ENCODE peak calls at places on chromosome X, in seven cellular contexts. One of them, this sample, is unnamed.
A peak's percentile ranks its signal among the peaks of the same experiment; 100 is the strongest.

GRCh38 chrX:129945131-129945530 is 37.3 kb upstream of the BCORL1 start:
- DNase-seq in caudate nucleus: no peak
- DNase-seq in DMS 273 treated with DMSO at 0.1 percent for 48 hours: no peak
- DNase-seq in activated B cell treated with CpG ODN at 0.5 μM for 24 hours: no peak
- DNase-seq in frontal cortex: no peak
- DNase-seq in pons: no peak
- DNase-seq in astrocyte of the hippocampus: no peak
- DNase-seq in this sample: no peak

GRCh38 chrX:135416546-135416945 is 5.2 kb upstream of the SMIM10L2A start:
- DNase-seq in caudate nucleus: no peak
- DNase-seq in DMS 273 treated with DMSO at 0.1 percent for 48 hours: no peak
- DNase-seq in activated B cell treated with CpG ODN at 0.5 μM for 24 hours: no peak
- DNase-seq in frontal cortex: no peak
- DNase-seq in pons: no peak
- DNase-seq in astrocyte of the hippocampus: no peak
- DNase-seq in this sample: no peak

GRCh38 chrX:37658352-37659030 is 27.1 kb upstream of the XK start:
- DNase-seq in caudate nucleus: no peak
- DNase-seq in DMS 273 treated with DMSO at 0.1 percent for 48 hours: no peak
- DNase-seq in activated B cell treated with CpG ODN at 0.5 μM for 24 hours: no peak
- DNase-seq in frontal cortex: no peak
- DNase-seq in pons: no peak
- DNase-seq in astrocyte of the hippocampus: no peak
- DNase-seq in this sample: no peak

GRCh38 chrX:103215768-103216085 is 819 bp downstream of the BEX4 start:
- DNase-seq in caudate nucleus: peak; percentile 26
- DNase-seq in DMS 273 treated with DMSO at 0.1 percent for 48 hours: no peak
- DNase-seq in activated B cell treated with CpG ODN at 0.5 μM for 24 hours: no peak
- DNase-seq in frontal cortex: no peak
- DNase-seq in pons: no peak
- DNase-seq in astrocyte of the hippocampus: no peak
- DNase-seq in this sample: peak; percentile 73

GRCh38 chrX:145178268-145178667 is 69.0 kb upstream of the SPANXN1 start:
- DNase-seq in caudate nucleus: no peak
- DNase-seq in DMS 273 treated with DMSO at 0.1 percent for 48 hours: no peak
- DNase-seq in activated B cell treated with CpG ODN at 0.5 μM for 24 hours: no peak
- DNase-seq in frontal cortex: no peak
- DNase-seq in pons: no peak
- DNase-seq in astrocyte of the hippocampus: no peak
- DNase-seq in this sample: no peak

GRCh38 chrX:105219454-105220401 is 766 bp downstream of the TEX13A start:
- DNase-seq in caudate nucleus: no peak
- DNase-seq in DMS 273 treated with DMSO at 0.1 percent for 48 hours: no peak
- DNase-seq in activated B cell treated with CpG ODN at 0.5 μM for 24 hours: no peak
- DNase-seq in frontal cortex: no peak
- DNase-seq in pons: no peak
- DNase-seq in astrocyte of the hippocampus: no peak
- DNase-seq in this sample: no peak

GRCh38 chrX:149871940-149872339 is 9.0 kb upstream of the MAGEA8 start:
- DNase-seq in caudate nucleus: no peak
- DNase-seq in DMS 273 treated with DMSO at 0.1 percent for 48 hours: no peak
- DNase-seq in activated B cell treated with CpG ODN at 0.5 μM for 24 hours: no peak
- DNase-seq in frontal cortex: no peak
- DNase-seq in pons: no peak
- DNase-seq in astrocyte of the hippocampus: peak; percentile 4
- DNase-seq in this sample: no peak

GRCh38 chrX:155053656-155054055 is 17.3 kb downstream of the CMC4 start:
- DNase-seq in caudate nucleus: no peak
- DNase-seq in DMS 273 treated with DMSO at 0.1 percent for 48 hours: no peak
- DNase-seq in activated B cell treated with CpG ODN at 0.5 μM for 24 hours: no peak
- DNase-seq in frontal cortex: no peak
- DNase-seq in pons: no peak
- DNase-seq in astrocyte of the hippocampus: no peak
- DNase-seq in this sample: no peak

GRCh38 chrX:51155566-51155965 is 177.1 kb upstream of the NUDT10 start:
- DNase-seq in caudate nucleus: no peak
- DNase-seq in DMS 273 treated with DMSO at 0.1 percent for 48 hours: no peak
- DNase-seq in activated B cell treated with CpG ODN at 0.5 μM for 24 hours: no peak
- DNase-seq in frontal cortex: no peak
- DNase-seq in pons: no peak
- DNase-seq in astrocyte of the hippocampus: no peak
- DNase-seq in this sample: no peak

GRCh38 chrX:12065251-12065650 is 73.0 kb upstream of the FRMPD4 start:
- DNase-seq in caudate nucleus: no peak
- DNase-seq in DMS 273 treated with DMSO at 0.1 percent for 48 hours: no peak
- DNase-seq in activated B cell treated with CpG ODN at 0.5 μM for 24 hours: no peak
- DNase-seq in frontal cortex: no peak
- DNase-seq in pons: peak; percentile 1
- DNase-seq in astrocyte of the hippocampus: peak; percentile 63
- DNase-seq in this sample: no peak

GRCh38 chrX:107480272-107480671 is 30.8 kb downstream of the FRMPD3 start:
- DNase-seq in caudate nucleus: no peak
- DNase-seq in DMS 273 treated with DMSO at 0.1 percent for 48 hours: no peak
- DNase-seq in activated B cell treated with CpG ODN at 0.5 μM for 24 hours: no peak
- DNase-seq in frontal cortex: no peak
- DNase-seq in pons: no peak
- DNase-seq in astrocyte of the hippocampus: no peak
- DNase-seq in this sample: no peak

GRCh38 chrX:31279359-31279758 is 207.5 kb upstream of the FTHL17 start:
- DNase-seq in caudate nucleus: no peak
- DNase-seq in DMS 273 treated with DMSO at 0.1 percent for 48 hours: no peak
- DNase-seq in activated B cell treated with CpG ODN at 0.5 μM for 24 hours: no peak
- DNase-seq in frontal cortex: no peak
- DNase-seq in pons: no peak
- DNase-seq in astrocyte of the hippocampus: no peak
- DNase-seq in this sample: no peak

GRCh38 chrX:141314441-141314840 is 72.1 kb upstream of the SPANXC start:
- DNase-seq in caudate nucleus: no peak
- DNase-seq in DMS 273 treated with DMSO at 0.1 percent for 48 hours: no peak
- DNase-seq in activated B cell treated with CpG ODN at 0.5 μM for 24 hours: no peak
- DNase-seq in frontal cortex: no peak
- DNase-seq in pons: no peak
- DNase-seq in astrocyte of the hippocampus: no peak
- DNase-seq in this sample: no peak

GRCh38 chrX:141183000-141183399 is 6.1 kb upstream of the LDOC1 start:
- DNase-seq in caudate nucleus: no peak
- DNase-seq in DMS 273 treated with DMSO at 0.1 percent for 48 hours: no peak
- DNase-seq in activated B cell treated with CpG ODN at 0.5 μM for 24 hours: no peak
- DNase-seq in frontal cortex: no peak
- DNase-seq in pons: no peak
- DNase-seq in astrocyte of the hippocampus: no peak
- DNase-seq in this sample: no peak

GRCh38 chrX:78105944-78106650 is 2.0 kb downstream of the PGK1 start:
- DNase-seq in caudate nucleus: no peak
- DNase-seq in DMS 273 treated with DMSO at 0.1 percent for 48 hours: no peak
- DNase-seq in activated B cell treated with CpG ODN at 0.5 μM for 24 hours: no peak
- DNase-seq in frontal cortex: no peak
- DNase-seq in pons: no peak
- DNase-seq in astrocyte of the hippocampus: no peak
- DNase-seq in this sample: no peak

GRCh38 chrX:148049441-148049840 is 68.3 kb downstream of the FMR1NB start:
- DNase-seq in caudate nucleus: no peak
- DNase-seq in DMS 273 treated with DMSO at 0.1 percent for 48 hours: peak; percentile 12
- DNase-seq in activated B cell treated with CpG ODN at 0.5 μM for 24 hours: no peak
- DNase-seq in frontal cortex: peak; percentile 12
- DNase-seq in pons: peak; percentile 42
- DNase-seq in astrocyte of the hippocampus: peak; percentile 47
- DNase-seq in this sample: no peak

GRCh38 chrX:23317799-23318724 is 16.6 kb upstream of the PTCHD1 start:
- DNase-seq in caudate nucleus: no peak
- DNase-seq in DMS 273 treated with DMSO at 0.1 percent for 48 hours: no peak
- DNase-seq in activated B cell treated with CpG ODN at 0.5 μM for 24 hours: no peak
- DNase-seq in frontal cortex: no peak
- DNase-seq in pons: no peak
- DNase-seq in astrocyte of the hippocampus: peak; percentile 9
- DNase-seq in this sample: no peak

GRCh38 chrX:81174286-81174685 is 27.4 kb downstream of the HMGN5 start:
- DNase-seq in caudate nucleus: no peak
- DNase-seq in DMS 273 treated with DMSO at 0.1 percent for 48 hours: peak; percentile 2
- DNase-seq in activated B cell treated with CpG ODN at 0.5 μM for 24 hours: no peak
- DNase-seq in frontal cortex: peak; percentile 5
- DNase-seq in pons: peak; percentile 43
- DNase-seq in astrocyte of the hippocampus: peak; percentile 26
- DNase-seq in this sample: no peak

GRCh38 chrX:40158036-40158706 is 60.4 kb upstream of the BCOR start:
- DNase-seq in caudate nucleus: no peak
- DNase-seq in DMS 273 treated with DMSO at 0.1 percent for 48 hours: no peak
- DNase-seq in activated B cell treated with CpG ODN at 0.5 μM for 24 hours: no peak
- DNase-seq in frontal cortex: peak; percentile 78
- DNase-seq in pons: no peak
- DNase-seq in astrocyte of the hippocampus: peak; percentile 71
- DNase-seq in this sample: no peak

GRCh38 chrX:123590842-123591491 is 141.9 kb downstream of the THOC2 start:
- DNase-seq in caudate nucleus: no peak
- DNase-seq in DMS 273 treated with DMSO at 0.1 percent for 48 hours: no peak
- DNase-seq in activated B cell treated with CpG ODN at 0.5 μM for 24 hours: no peak
- DNase-seq in frontal cortex: no peak
- DNase-seq in pons: no peak
- DNase-seq in astrocyte of the hippocampus: peak; percentile 49
- DNase-seq in this sample: no peak

GRCh38 chrX:56066016-56066415 is 166.1 kb upstream of the KLF8 start:
- DNase-seq in caudate nucleus: no peak
- DNase-seq in DMS 273 treated with DMSO at 0.1 percent for 48 hours: no peak
- DNase-seq in activated B cell treated with CpG ODN at 0.5 μM for 24 hours: no peak
- DNase-seq in frontal cortex: no peak
- DNase-seq in pons: no peak
- DNase-seq in astrocyte of the hippocampus: no peak
- DNase-seq in this sample: no peak

GRCh38 chrX:5708209-5708608 is 520.5 kb downstream of the NLGN4X start:
- DNase-seq in caudate nucleus: no peak
- DNase-seq in DMS 273 treated with DMSO at 0.1 percent for 48 hours: no peak
- DNase-seq in activated B cell treated with CpG ODN at 0.5 μM for 24 hours: no peak
- DNase-seq in frontal cortex: no peak
- DNase-seq in pons: peak; percentile 30
- DNase-seq in astrocyte of the hippocampus: peak; percentile 60
- DNase-seq in this sample: no peak

GRCh38 chrX:7330971-7331746 is 183.2 kb upstream of the PUDP start:
- DNase-seq in caudate nucleus: no peak
- DNase-seq in DMS 273 treated with DMSO at 0.1 percent for 48 hours: no peak
- DNase-seq in activated B cell treated with CpG ODN at 0.5 μM for 24 hours: no peak
- DNase-seq in frontal cortex: no peak
- DNase-seq in pons: no peak
- DNase-seq in astrocyte of the hippocampus: peak; percentile 73
- DNase-seq in this sample: no peak

GRCh38 chrX:73851014-73852009 is 288.3 kb downstream of the CHIC1 start:
- DNase-seq in caudate nucleus: peak; percentile 86
- DNase-seq in DMS 273 treated with DMSO at 0.1 percent for 48 hours: peak; percentile 94
- DNase-seq in activated B cell treated with CpG ODN at 0.5 μM for 24 hours: no peak
- DNase-seq in frontal cortex: no peak
- DNase-seq in pons: no peak
- DNase-seq in astrocyte of the hippocampus: peak; percentile 96
- DNase-seq in this sample: no peak

GRCh38 chrX:133314297-133314696 is 96.1 kb upstream of the TFDP3 start:
- DNase-seq in caudate nucleus: no peak
- DNase-seq in DMS 273 treated with DMSO at 0.1 percent for 48 hours: no peak
- DNase-seq in activated B cell treated with CpG ODN at 0.5 μM for 24 hours: no peak
- DNase-seq in frontal cortex: no peak
- DNase-seq in pons: no peak
- DNase-seq in astrocyte of the hippocampus: no peak
- DNase-seq in this sample: no peak

GRCh38 chrX:132063862-132064261 is 40.8 kb downstream of the STK26 start:
- DNase-seq in caudate nucleus: no peak
- DNase-seq in DMS 273 treated with DMSO at 0.1 percent for 48 hours: no peak
- DNase-seq in activated B cell treated with CpG ODN at 0.5 μM for 24 hours: no peak
- DNase-seq in frontal cortex: no peak
- DNase-seq in pons: no peak
- DNase-seq in astrocyte of the hippocampus: no peak
- DNase-seq in this sample: no peak

GRCh38 chrX:21745756-21746155 is 12.2 kb downstream of the SMPX start:
- DNase-seq in caudate nucleus: no peak
- DNase-seq in DMS 273 treated with DMSO at 0.1 percent for 48 hours: no peak
- DNase-seq in activated B cell treated with CpG ODN at 0.5 μM for 24 hours: peak; percentile 13
- DNase-seq in frontal cortex: no peak
- DNase-seq in pons: peak; percentile 14
- DNase-seq in astrocyte of the hippocampus: peak; percentile 26
- DNase-seq in this sample: no peak

GRCh38 chrX:134654398-134655012 is 3.8 kb downstream of the PLAC1 start:
- DNase-seq in caudate nucleus: no peak
- DNase-seq in DMS 273 treated with DMSO at 0.1 percent for 48 hours: no peak
- DNase-seq in activated B cell treated with CpG ODN at 0.5 μM for 24 hours: no peak
- DNase-seq in frontal cortex: no peak
- DNase-seq in pons: no peak
- DNase-seq in astrocyte of the hippocampus: no peak
- DNase-seq in this sample: no peak

GRCh38 chrX:82081027-82081426 is 879.1 kb downstream of the SH3BGRL start:
- DNase-seq in caudate nucleus: no peak
- DNase-seq in DMS 273 treated with DMSO at 0.1 percent for 48 hours: no peak
- DNase-seq in activated B cell treated with CpG ODN at 0.5 μM for 24 hours: no peak
- DNase-seq in frontal cortex: no peak
- DNase-seq in pons: no peak
- DNase-seq in astrocyte of the hippocampus: no peak
- DNase-seq in this sample: no peak

GRCh38 chrX:124028177-124028576 is 66.7 kb downstream of the STAG2 start:
- DNase-seq in caudate nucleus: no peak
- DNase-seq in DMS 273 treated with DMSO at 0.1 percent for 48 hours: no peak
- DNase-seq in activated B cell treated with CpG ODN at 0.5 μM for 24 hours: no peak
- DNase-seq in frontal cortex: no peak
- DNase-seq in pons: no peak
- DNase-seq in astrocyte of the hippocampus: no peak
- DNase-seq in this sample: no peak

GRCh38 chrX:115518113-115518512 is 42.9 kb upstream of the PLS3 start:
- DNase-seq in caudate nucleus: no peak
- DNase-seq in DMS 273 treated with DMSO at 0.1 percent for 48 hours: no peak
- DNase-seq in activated B cell treated with CpG ODN at 0.5 μM for 24 hours: no peak
- DNase-seq in frontal cortex: no peak
- DNase-seq in pons: no peak
- DNase-seq in astrocyte of the hippocampus: no peak
- DNase-seq in this sample: no peak

GRCh38 chrX:42967681-42968080 is 189.7 kb upstream of the PPP1R2C start:
- DNase-seq in caudate nucleus: no peak
- DNase-seq in DMS 273 treated with DMSO at 0.1 percent for 48 hours: no peak
- DNase-seq in activated B cell treated with CpG ODN at 0.5 μM for 24 hours: no peak
- DNase-seq in frontal cortex: no peak
- DNase-seq in pons: no peak
- DNase-seq in astrocyte of the hippocampus: no peak
- DNase-seq in this sample: no peak

GRCh38 chrX:5054852-5055251 is 1173.8 kb downstream of the NLGN4X start:
- DNase-seq in caudate nucleus: no peak
- DNase-seq in DMS 273 treated with DMSO at 0.1 percent for 48 hours: no peak
- DNase-seq in activated B cell treated with CpG ODN at 0.5 μM for 24 hours: no peak
- DNase-seq in frontal cortex: no peak
- DNase-seq in pons: no peak
- DNase-seq in astrocyte of the hippocampus: no peak
- DNase-seq in this sample: no peak

GRCh38 chrX:104668550-104668949 is 102.6 kb downstream of the IL1RAPL2 start:
- DNase-seq in caudate nucleus: no peak
- DNase-seq in DMS 273 treated with DMSO at 0.1 percent for 48 hours: no peak
- DNase-seq in activated B cell treated with CpG ODN at 0.5 μM for 24 hours: no peak
- DNase-seq in frontal cortex: no peak
- DNase-seq in pons: peak; percentile 5
- DNase-seq in astrocyte of the hippocampus: peak; percentile 33
- DNase-seq in this sample: no peak

GRCh38 chrX:23331701-23332100 is 2.9 kb upstream of the PTCHD1 start:
- DNase-seq in caudate nucleus: no peak
- DNase-seq in DMS 273 treated with DMSO at 0.1 percent for 48 hours: no peak
- DNase-seq in activated B cell treated with CpG ODN at 0.5 μM for 24 hours: no peak
- DNase-seq in frontal cortex: no peak
- DNase-seq in pons: peak; percentile 9
- DNase-seq in astrocyte of the hippocampus: no peak
- DNase-seq in this sample: no peak